ENCODE peak calls at places on chromosomes 12 and 14, in six cellular contexts. One of them, this sample, is unnamed. For H3K4me1, the result is how much of the 10 kb centered on the place peaks cover.

GRCh38 chr12:57216014-57216891 is at the start of gene NXPH4:
- DNase-seq in naive thymus-derived CD4-positive, alpha-beta T cell: no peak
- DNase-seq in mesendoderm: peak
- DNase-seq in upper lobe of right lung: no peak
- DNase-seq in esophagus squamous epithelium: no peak
- DNase-seq in foreskin keratinocyte: no peak
- DNase-seq in this sample: peak

GRCh38 chr14:83940253-83940652 is 1589.7 kb upstream of the FLRT2 start:
- DNase-seq in naive thymus-derived CD4-positive, alpha-beta T cell: no peak
- DNase-seq in mesendoderm: peak
- DNase-seq in upper lobe of right lung: no peak
- DNase-seq in esophagus squamous epithelium: no peak
- DNase-seq in foreskin keratinocyte: no peak
- DNase-seq in this sample: peak

GRCh38 chr12:31518680-31519227 is 72.2 kb downstream of the DENND5B start:
- DNase-seq in naive thymus-derived CD4-positive, alpha-beta T cell: no peak
- DNase-seq in mesendoderm: peak
- DNase-seq in upper lobe of right lung: no peak
- DNase-seq in esophagus squamous epithelium: no peak
- DNase-seq in foreskin keratinocyte: peak
- DNase-seq in this sample: peak

GRCh38 chr12:116708826-116709756 is 28.8 kb downstream of the SPRING1 start:
- DNase-seq in naive thymus-derived CD4-positive, alpha-beta T cell: peak
- DNase-seq in mesendoderm: peak
- DNase-seq in upper lobe of right lung: no peak
- DNase-seq in esophagus squamous epithelium: no peak
- DNase-seq in foreskin keratinocyte: no peak
- DNase-seq in this sample: peak

GRCh38 chr14:92785601-92786426 is 8.3 kb upstream of the GOLGA5 start:
- DNase-seq in naive thymus-derived CD4-positive, alpha-beta T cell: no peak
- DNase-seq in mesendoderm: peak
- DNase-seq in upper lobe of right lung: no peak
- DNase-seq in esophagus squamous epithelium: no peak
- DNase-seq in foreskin keratinocyte: peak
- DNase-seq in this sample: peak

GRCh38 chr14:55133416-55133815 is 4.4 kb downstream of the LGALS3 start:
- DNase-seq in naive thymus-derived CD4-positive, alpha-beta T cell: no peak
- DNase-seq in mesendoderm: no peak
- DNase-seq in upper lobe of right lung: no peak
- DNase-seq in esophagus squamous epithelium: no peak
- DNase-seq in foreskin keratinocyte: no peak
- DNase-seq in this sample: peak

GRCh38 chr12:7156259-7157197 is 26.4 kb downstream of the CLSTN3 start:
- DNase-seq in naive thymus-derived CD4-positive, alpha-beta T cell: no peak
- DNase-seq in mesendoderm: no peak
- DNase-seq in upper lobe of right lung: no peak
- DNase-seq in esophagus squamous epithelium: no peak
- DNase-seq in foreskin keratinocyte: no peak
- DNase-seq in this sample: no peak

GRCh38 chr12:58009355-58009754 is 68.0 kb downstream of the ATP23 start:
- DNase-seq in naive thymus-derived CD4-positive, alpha-beta T cell: no peak
- DNase-seq in mesendoderm: no peak
- DNase-seq in upper lobe of right lung: no peak
- DNase-seq in esophagus squamous epithelium: no peak
- DNase-seq in foreskin keratinocyte: no peak
- DNase-seq in this sample: no peak

GRCh38 chr14:95463173-95463901 is 53.1 kb downstream of the SYNE3 start:
- DNase-seq in naive thymus-derived CD4-positive, alpha-beta T cell: peak
- DNase-seq in mesendoderm: no peak
- DNase-seq in upper lobe of right lung: no peak
- DNase-seq in esophagus squamous epithelium: no peak
- DNase-seq in foreskin keratinocyte: no peak
- DNase-seq in this sample: no peak

GRCh38 chr14:34711808-34712712 is 2.3 kb downstream of the CFL2 start:
- DNase-seq in naive thymus-derived CD4-positive, alpha-beta T cell: no peak
- DNase-seq in mesendoderm: no peak
- DNase-seq in upper lobe of right lung: no peak
- DNase-seq in esophagus squamous epithelium: no peak
- DNase-seq in foreskin keratinocyte: no peak
- DNase-seq in this sample: no peak

GRCh38 chr12:131856366-131857097 is 28.3 kb downstream of the MMP17 start:
- DNase-seq in naive thymus-derived CD4-positive, alpha-beta T cell: no peak
- DNase-seq in mesendoderm: no peak
- DNase-seq in upper lobe of right lung: peak
- DNase-seq in esophagus squamous epithelium: no peak
- DNase-seq in foreskin keratinocyte: no peak
- DNase-seq in this sample: no peak

GRCh38 chr14:64938972-64939816 is 3.4 kb downstream of the GPX2 start:
- DNase-seq in naive thymus-derived CD4-positive, alpha-beta T cell: no peak
- DNase-seq in mesendoderm: no peak
- DNase-seq in upper lobe of right lung: no peak
- DNase-seq in esophagus squamous epithelium: no peak
- DNase-seq in foreskin keratinocyte: no peak
- DNase-seq in this sample: no peak

GRCh38 chr12:26003065-26003464 is 44.6 kb downstream of the RASSF8 start:
- DNase-seq in naive thymus-derived CD4-positive, alpha-beta T cell: no peak
- DNase-seq in mesendoderm: no peak
- DNase-seq in upper lobe of right lung: no peak
- DNase-seq in esophagus squamous epithelium: no peak
- DNase-seq in foreskin keratinocyte: no peak
- DNase-seq in this sample: no peak

GRCh38 chr14:62269204-62269603 is 507.0 kb downstream of the SNAPC1 start:
- DNase-seq in naive thymus-derived CD4-positive, alpha-beta T cell: no peak
- DNase-seq in mesendoderm: no peak
- DNase-seq in upper lobe of right lung: no peak
- DNase-seq in esophagus squamous epithelium: no peak
- DNase-seq in foreskin keratinocyte: peak
- DNase-seq in this sample: peak

GRCh38 chr14:104878582-104878981 is 13.5 kb downstream of the CEP170B start:
- DNase-seq in naive thymus-derived CD4-positive, alpha-beta T cell: no peak
- DNase-seq in mesendoderm: no peak
- DNase-seq in upper lobe of right lung: no peak
- DNase-seq in esophagus squamous epithelium: no peak
- DNase-seq in foreskin keratinocyte: no peak
- DNase-seq in this sample: no peak

GRCh38 chr12:61781021-61781581 is 479.1 kb upstream of the USP15 start:
- DNase-seq in naive thymus-derived CD4-positive, alpha-beta T cell: no peak
- DNase-seq in mesendoderm: peak
- DNase-seq in upper lobe of right lung: no peak
- DNase-seq in esophagus squamous epithelium: no peak
- DNase-seq in foreskin keratinocyte: no peak
- DNase-seq in this sample: peak

GRCh38 chr12:21852251-21852650 is 77.7 kb upstream of the KCNJ8 start:
- DNase-seq in naive thymus-derived CD4-positive, alpha-beta T cell: no peak
- DNase-seq in mesendoderm: no peak
- DNase-seq in upper lobe of right lung: no peak
- DNase-seq in esophagus squamous epithelium: no peak
- DNase-seq in foreskin keratinocyte: peak
- DNase-seq in this sample: no peak

GRCh38 chr12:46659032-46659703 is 166.6 kb downstream of the SLC38A4 start:
- DNase-seq in naive thymus-derived CD4-positive, alpha-beta T cell: no peak
- DNase-seq in mesendoderm: peak
- DNase-seq in upper lobe of right lung: no peak
- DNase-seq in esophagus squamous epithelium: no peak
- DNase-seq in foreskin keratinocyte: no peak
- DNase-seq in this sample: peak

GRCh38 chr14:104935955-104936354 is 11.3 kb downstream of the PLD4 start:
- DNase-seq in naive thymus-derived CD4-positive, alpha-beta T cell: no peak
- DNase-seq in mesendoderm: no peak
- DNase-seq in upper lobe of right lung: peak
- DNase-seq in esophagus squamous epithelium: no peak
- DNase-seq in foreskin keratinocyte: no peak
- DNase-seq in this sample: no peak

GRCh38 chr14:64158608-64159007 is 135.6 kb downstream of the ESR2 start:
- DNase-seq in naive thymus-derived CD4-positive, alpha-beta T cell: no peak
- DNase-seq in mesendoderm: no peak
- DNase-seq in upper lobe of right lung: no peak
- DNase-seq in esophagus squamous epithelium: no peak
- DNase-seq in foreskin keratinocyte: no peak
- DNase-seq in this sample: no peak

GRCh38 chr14:74980746-74981661 is 21.7 kb upstream of the EIF2B2 start:
- DNase-seq in naive thymus-derived CD4-positive, alpha-beta T cell: no peak
- DNase-seq in mesendoderm: peak
- DNase-seq in upper lobe of right lung: no peak
- DNase-seq in esophagus squamous epithelium: no peak
- DNase-seq in foreskin keratinocyte: no peak
- DNase-seq in this sample: peak

GRCh38 chr12:3273409-3273853 is 196.3 kb downstream of the TSPAN9 start:
- DNase-seq in naive thymus-derived CD4-positive, alpha-beta T cell: no peak
- DNase-seq in mesendoderm: no peak
- DNase-seq in upper lobe of right lung: no peak
- DNase-seq in esophagus squamous epithelium: no peak
- DNase-seq in foreskin keratinocyte: no peak
- DNase-seq in this sample: no peak

GRCh38 chr12:70719084-70719483 is 81.9 kb upstream of the PTPRB start:
- DNase-seq in naive thymus-derived CD4-positive, alpha-beta T cell: no peak
- DNase-seq in mesendoderm: no peak
- DNase-seq in upper lobe of right lung: no peak
- DNase-seq in esophagus squamous epithelium: no peak
- DNase-seq in foreskin keratinocyte: no peak
- DNase-seq in this sample: no peak

GRCh38 chr12:127150479-127150878 is 1116.5 kb upstream of the TMEM132C start:
- DNase-seq in naive thymus-derived CD4-positive, alpha-beta T cell: no peak
- DNase-seq in mesendoderm: no peak
- DNase-seq in upper lobe of right lung: no peak
- DNase-seq in esophagus squamous epithelium: no peak
- DNase-seq in foreskin keratinocyte: no peak
- DNase-seq in this sample: no peak

GRCh38 chr12:132873724-132874123 is 13.7 kb downstream of the CHFR start:
- DNase-seq in naive thymus-derived CD4-positive, alpha-beta T cell: no peak
- DNase-seq in mesendoderm: no peak
- DNase-seq in upper lobe of right lung: no peak
- DNase-seq in esophagus squamous epithelium: no peak
- DNase-seq in foreskin keratinocyte: no peak
- DNase-seq in this sample: no peak

GRCh38 chr14:61103541-61104339 is 122.7 kb downstream of the SLC38A6 start:
- DNase-seq in naive thymus-derived CD4-positive, alpha-beta T cell: no peak
- DNase-seq in mesendoderm: peak
- DNase-seq in upper lobe of right lung: no peak
- DNase-seq in esophagus squamous epithelium: no peak
- DNase-seq in foreskin keratinocyte: peak
- DNase-seq in this sample: peak

GRCh38 chr14:61106627-61107147 is 125.6 kb downstream of the SLC38A6 start:
- DNase-seq in naive thymus-derived CD4-positive, alpha-beta T cell: no peak
- DNase-seq in mesendoderm: peak
- DNase-seq in upper lobe of right lung: no peak
- DNase-seq in esophagus squamous epithelium: no peak
- DNase-seq in foreskin keratinocyte: no peak
- DNase-seq in this sample: no peak

GRCh38 chr14:61102549-61103466 is 121.8 kb downstream of the SLC38A6 start:
- DNase-seq in naive thymus-derived CD4-positive, alpha-beta T cell: no peak
- DNase-seq in mesendoderm: peak
- DNase-seq in upper lobe of right lung: no peak
- DNase-seq in esophagus squamous epithelium: no peak
- DNase-seq in foreskin keratinocyte: no peak
- DNase-seq in this sample: peak

GRCh38 chr14:61101803-61102548 is 120.9 kb downstream of the SLC38A6 start:
- DNase-seq in naive thymus-derived CD4-positive, alpha-beta T cell: no peak
- DNase-seq in mesendoderm: peak
- DNase-seq in upper lobe of right lung: no peak
- DNase-seq in esophagus squamous epithelium: no peak
- DNase-seq in foreskin keratinocyte: no peak
- DNase-seq in this sample: peak

GRCh38 chr14:61104358-61104757 is 123.3 kb downstream of the SLC38A6 start:
- DNase-seq in naive thymus-derived CD4-positive, alpha-beta T cell: no peak
- DNase-seq in mesendoderm: no peak
- DNase-seq in upper lobe of right lung: no peak
- DNase-seq in esophagus squamous epithelium: no peak
- DNase-seq in foreskin keratinocyte: no peak
- DNase-seq in this sample: no peak
- H3K4me1 ChIP-seq in naive thymus-derived CD4-positive, alpha-beta T cell: under half
- H3K4me1 ChIP-seq in mesendoderm: under half
- H3K4me1 ChIP-seq in upper lobe of right lung: under half
- H3K4me1 ChIP-seq in esophagus squamous epithelium: under half
- H3K4me1 ChIP-seq in foreskin keratinocyte: under half
- H3K4me1 ChIP-seq in this sample: under half

GRCh38 chr12:1643056-1643455 is 14.0 kb downstream of the WNT5B start:
- DNase-seq in naive thymus-derived CD4-positive, alpha-beta T cell: no peak
- DNase-seq in mesendoderm: peak
- DNase-seq in upper lobe of right lung: no peak
- DNase-seq in esophagus squamous epithelium: no peak
- DNase-seq in foreskin keratinocyte: no peak
- DNase-seq in this sample: peak

GRCh38 chr12:1640630-1641234 is 11.7 kb downstream of the WNT5B start:
- DNase-seq in naive thymus-derived CD4-positive, alpha-beta T cell: no peak
- DNase-seq in mesendoderm: no peak
- DNase-seq in upper lobe of right lung: no peak
- DNase-seq in esophagus squamous epithelium: no peak
- DNase-seq in foreskin keratinocyte: no peak
- DNase-seq in this sample: no peak

GRCh38 chr12:1644113-1644512 is 15.1 kb downstream of the WNT5B start:
- DNase-seq in naive thymus-derived CD4-positive, alpha-beta T cell: no peak
- DNase-seq in mesendoderm: no peak
- DNase-seq in upper lobe of right lung: no peak
- DNase-seq in esophagus squamous epithelium: no peak
- DNase-seq in foreskin keratinocyte: no peak
- DNase-seq in this sample: no peak

GRCh38 chr12:1644523-1645438 is 15.8 kb downstream of the WNT5B start:
- DNase-seq in naive thymus-derived CD4-positive, alpha-beta T cell: no peak
- DNase-seq in mesendoderm: no peak
- DNase-seq in upper lobe of right lung: peak
- DNase-seq in esophagus squamous epithelium: no peak
- DNase-seq in foreskin keratinocyte: no peak
- DNase-seq in this sample: no peak

GRCh38 chr12:1642513-1642912 is 13.5 kb downstream of the WNT5B start:
- DNase-seq in naive thymus-derived CD4-positive, alpha-beta T cell: no peak
- DNase-seq in mesendoderm: peak
- DNase-seq in upper lobe of right lung: no peak
- DNase-seq in esophagus squamous epithelium: no peak
- DNase-seq in foreskin keratinocyte: no peak
- DNase-seq in this sample: no peak
- H3K27ac ChIP-seq in naive thymus-derived CD4-positive, alpha-beta T cell: no peak
- H3K27ac ChIP-seq in mesendoderm: peak
- H3K27ac ChIP-seq in upper lobe of right lung: no peak
- H3K27ac ChIP-seq in esophagus squamous epithelium: no peak
- H3K27ac ChIP-seq in foreskin keratinocyte: no peak
- H3K27ac ChIP-seq in this sample: peak

DNA sequence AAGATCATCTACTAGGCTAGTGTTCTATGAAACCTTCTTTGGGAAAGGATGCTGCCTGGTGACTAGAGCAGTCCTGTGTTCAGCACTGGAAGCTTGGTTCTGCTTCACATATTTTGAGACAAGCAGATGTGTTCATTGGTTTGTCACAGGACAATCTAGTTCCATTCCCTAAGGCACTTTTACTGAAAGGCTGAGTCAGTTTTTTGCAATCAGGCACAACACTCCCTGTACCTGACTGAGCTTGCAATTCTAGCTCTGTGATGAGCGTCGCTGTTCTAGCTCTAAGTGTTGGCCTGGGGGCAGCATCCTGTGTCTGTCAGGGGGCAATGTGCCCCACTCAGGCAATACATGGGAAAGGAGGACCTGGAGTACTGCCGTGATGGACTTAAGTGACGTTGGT is 144.4 kb downstream of the CAND1 start:
- DNase-seq in naive thymus-derived CD4-positive, alpha-beta T cell: no peak
- DNase-seq in mesendoderm: peak
- DNase-seq in upper lobe of right lung: no peak
- DNase-seq in esophagus squamous epithelium: no peak
- DNase-seq in foreskin keratinocyte: peak
- DNase-seq in this sample: no peak
- H3K4me1 ChIP-seq in naive thymus-derived CD4-positive, alpha-beta T cell: under half
- H3K4me1 ChIP-seq in mesendoderm: under half
- H3K4me1 ChIP-seq in upper lobe of right lung: under half
- H3K4me1 ChIP-seq in esophagus squamous epithelium: under half
- H3K4me1 ChIP-seq in foreskin keratinocyte: under half
- H3K4me1 ChIP-seq in this sample: under half

GRCh38 chr14:58395565-58395814 is 240 bp upstream of the TOMM20L start:
- DNase-seq in naive thymus-derived CD4-positive, alpha-beta T cell: no peak
- DNase-seq in mesendoderm: no peak
- DNase-seq in upper lobe of right lung: no peak
- DNase-seq in esophagus squamous epithelium: no peak
- DNase-seq in foreskin keratinocyte: no peak
- DNase-seq in this sample: no peak
- H3K27ac ChIP-seq in naive thymus-derived CD4-positive, alpha-beta T cell: peak
- H3K27ac ChIP-seq in mesendoderm: no peak
- H3K27ac ChIP-seq in upper lobe of right lung: peak
- H3K27ac ChIP-seq in esophagus squamous epithelium: peak
- H3K27ac ChIP-seq in foreskin keratinocyte: no peak
- H3K27ac ChIP-seq in this sample: no peak